ENCODE peak calls at places on chromosomes 16 and 17, in nine cellular contexts. One of them, this sample, is unnamed.

GRCh38 chr16:35154627-35155026 is 1695.2 kb downstream of the TP53TG3F start:
- DNase-seq in colonic mucosa: no peak
- DNase-seq in thyroid gland: no peak
- DNase-seq in CD4-positive, alpha-beta memory T cell: no peak
- DNase-seq in left lung: no peak
- DNase-seq in CD8-positive, alpha-beta memory T cell: no peak
- DNase-seq in OCI-LY7: no peak
- DNase-seq in GM23248: no peak
- DNase-seq in left ventricle myocardium inferior: no peak
- DNase-seq in this sample: no peak

GRCh38 chr17:8192070-8192815 is 2.3 kb upstream of the BORCS6 start:
- DNase-seq in OCI-LY7: peak; percentile 91
- DNase-seq in thyroid gland: peak; percentile 80
- DNase-seq in left ventricle myocardium inferior: peak; percentile 80
- DNase-seq in CD4-positive, alpha-beta memory T cell: peak; percentile 74
- DNase-seq in GM23248: peak; percentile 76
- DNase-seq in left lung: no peak
- DNase-seq in colonic mucosa: peak; percentile 90
- DNase-seq in CD8-positive, alpha-beta memory T cell: no peak
- DNase-seq in this sample: peak; percentile 96

GRCh38 chr17:56815711-56816110 is 18.0 kb downstream of the C17orf67 start:
- DNase-seq in CD8-positive, alpha-beta memory T cell: no peak
- DNase-seq in CD4-positive, alpha-beta memory T cell: no peak
- DNase-seq in colonic mucosa: no peak
- DNase-seq in left ventricle myocardium inferior: no peak
- DNase-seq in GM23248: peak; percentile 65
- DNase-seq in thyroid gland: no peak
- DNase-seq in OCI-LY7: no peak
- DNase-seq in left lung: no peak
- DNase-seq in this sample: no peak

GRCh38 chr17:45319239-45319703 is 2.5 kb upstream of the MAP3K14 start:
- DNase-seq in CD4-positive, alpha-beta memory T cell: no peak
- DNase-seq in thyroid gland: no peak
- DNase-seq in GM23248: peak; percentile 88
- DNase-seq in OCI-LY7: no peak
- DNase-seq in colonic mucosa: peak; percentile 59
- DNase-seq in left lung: no peak
- DNase-seq in CD8-positive, alpha-beta memory T cell: no peak
- DNase-seq in left ventricle myocardium inferior: no peak
- DNase-seq in this sample: no peak

GRCh38 chr17:44966348-44967025 is 1.6 kb downstream of the C1QL1 start:
- DNase-seq in thyroid gland: no peak
- DNase-seq in CD4-positive, alpha-beta memory T cell: no peak
- DNase-seq in OCI-LY7: no peak
- DNase-seq in GM23248: no peak
- DNase-seq in colonic mucosa: no peak
- DNase-seq in left ventricle myocardium inferior: no peak
- DNase-seq in left lung: no peak
- DNase-seq in CD8-positive, alpha-beta memory T cell: no peak
- DNase-seq in this sample: no peak

GRCh38 chr17:59754547-59754946 is 47.1 kb downstream of the VMP1 start:
- DNase-seq in colonic mucosa: no peak
- DNase-seq in CD4-positive, alpha-beta memory T cell: no peak
- DNase-seq in thyroid gland: no peak
- DNase-seq in left lung: no peak
- DNase-seq in GM23248: peak; percentile 88
- DNase-seq in CD8-positive, alpha-beta memory T cell: no peak
- DNase-seq in left ventricle myocardium inferior: no peak
- DNase-seq in OCI-LY7: no peak
- DNase-seq in this sample: peak; percentile 84

GRCh38 chr17:61248399-61248798 is 151.2 kb upstream of the TBX2 start:
- DNase-seq in OCI-LY7: no peak
- DNase-seq in GM23248: peak; percentile 46
- DNase-seq in colonic mucosa: peak; percentile 71
- DNase-seq in CD8-positive, alpha-beta memory T cell: no peak
- DNase-seq in thyroid gland: no peak
- DNase-seq in left ventricle myocardium inferior: no peak
- DNase-seq in CD4-positive, alpha-beta memory T cell: no peak
- DNase-seq in left lung: no peak
- DNase-seq in this sample: no peak

GRCh38 chr17:41511130-41511529 is 5.7 kb upstream of the KRT13 start:
- DNase-seq in OCI-LY7: no peak
- DNase-seq in left ventricle myocardium inferior: no peak
- DNase-seq in CD4-positive, alpha-beta memory T cell: no peak
- DNase-seq in left lung: peak; percentile 31
- DNase-seq in CD8-positive, alpha-beta memory T cell: no peak
- DNase-seq in thyroid gland: no peak
- DNase-seq in GM23248: no peak
- DNase-seq in colonic mucosa: peak; percentile 86
- DNase-seq in this sample: no peak

GRCh38 chr17:8430966-8431365 is 4.7 kb upstream of the NDEL1 start:
- DNase-seq in left ventricle myocardium inferior: peak; percentile 58
- DNase-seq in colonic mucosa: no peak
- DNase-seq in thyroid gland: peak; percentile 13
- DNase-seq in CD8-positive, alpha-beta memory T cell: no peak
- DNase-seq in OCI-LY7: no peak
- DNase-seq in CD4-positive, alpha-beta memory T cell: no peak
- DNase-seq in GM23248: peak; percentile 95
- DNase-seq in left lung: no peak
- DNase-seq in this sample: peak; percentile 9

GRCh38 chr17:59783221-59784016 is 76.0 kb downstream of the VMP1 start:
- DNase-seq in GM23248: peak; percentile 40
- DNase-seq in CD4-positive, alpha-beta memory T cell: no peak
- DNase-seq in OCI-LY7: peak; percentile 55
- DNase-seq in colonic mucosa: no peak
- DNase-seq in left lung: no peak
- DNase-seq in CD8-positive, alpha-beta memory T cell: no peak
- DNase-seq in thyroid gland: no peak
- DNase-seq in left ventricle myocardium inferior: no peak
- DNase-seq in this sample: peak; percentile 72

GRCh38 chr16:75402174-75402820 is 31.0 kb downstream of the CFDP1 start:
- DNase-seq in left ventricle myocardium inferior: no peak
- DNase-seq in OCI-LY7: no peak
- DNase-seq in CD4-positive, alpha-beta memory T cell: no peak
- DNase-seq in thyroid gland: no peak
- DNase-seq in left lung: no peak
- DNase-seq in CD8-positive, alpha-beta memory T cell: no peak
- DNase-seq in GM23248: peak; percentile 89
- DNase-seq in colonic mucosa: no peak
- DNase-seq in this sample: peak; percentile 22

GRCh38 chr16:53085539-53086450 is 31.0 kb downstream of the CHD9 start:
- DNase-seq in GM23248: peak; percentile 61
- DNase-seq in left ventricle myocardium inferior: no peak
- DNase-seq in left lung: no peak
- DNase-seq in colonic mucosa: no peak
- DNase-seq in OCI-LY7: no peak
- DNase-seq in CD8-positive, alpha-beta memory T cell: no peak
- DNase-seq in thyroid gland: peak; percentile 52
- DNase-seq in CD4-positive, alpha-beta memory T cell: no peak
- DNase-seq in this sample: peak; percentile 92

GRCh38 chr16:4795181-4795827 is at the start of gene SMIM22:
- DNase-seq in left ventricle myocardium inferior: no peak
- DNase-seq in left lung: peak; percentile 85
- DNase-seq in thyroid gland: no peak
- DNase-seq in CD4-positive, alpha-beta memory T cell: no peak
- DNase-seq in GM23248: no peak
- DNase-seq in CD8-positive, alpha-beta memory T cell: no peak
- DNase-seq in OCI-LY7: no peak
- DNase-seq in colonic mucosa: peak; percentile 87
- DNase-seq in this sample: no peak

DNA sequence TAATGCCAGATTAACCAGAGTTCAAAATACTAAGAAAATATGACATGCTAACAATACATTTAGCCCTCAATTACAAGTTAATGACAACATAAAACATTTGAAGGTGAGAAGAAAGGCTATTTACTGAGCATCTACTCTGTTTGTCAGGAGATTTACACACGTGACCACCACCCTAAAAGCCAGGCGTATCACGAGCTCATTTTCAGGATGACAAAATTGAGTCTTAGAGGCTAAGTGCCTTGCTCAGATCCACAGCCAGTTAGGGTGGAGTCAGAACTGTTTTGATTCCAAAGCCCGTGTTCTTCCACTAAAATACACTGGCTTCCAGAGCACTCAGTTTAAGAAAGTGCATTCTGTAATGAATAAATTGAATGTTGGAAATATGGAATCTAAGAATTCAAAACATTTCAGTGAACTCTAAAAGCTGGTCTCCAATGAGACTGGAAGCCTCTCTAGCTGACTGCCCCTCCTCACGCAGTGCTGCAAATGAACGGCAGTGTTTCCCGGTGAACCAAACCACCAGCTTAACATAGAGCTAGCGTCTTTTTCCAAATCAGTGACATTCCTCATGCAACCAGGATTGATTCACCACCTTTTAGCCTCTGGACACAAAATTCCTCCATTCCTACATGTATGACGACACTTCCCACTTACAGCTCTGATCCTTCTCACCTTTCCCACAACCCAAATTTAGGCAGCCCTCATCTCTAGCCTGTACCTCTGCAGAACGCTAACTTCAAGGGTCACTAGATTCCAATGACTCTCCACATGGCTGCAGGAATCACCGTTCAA is 5.9 kb downstream of the ZDHHC7 start:
- DNase-seq in OCI-LY7: no peak
- DNase-seq in colonic mucosa: no peak
- DNase-seq in CD4-positive, alpha-beta memory T cell: no peak
- DNase-seq in left lung: no peak
- DNase-seq in left ventricle myocardium inferior: no peak
- DNase-seq in thyroid gland: no peak
- DNase-seq in CD8-positive, alpha-beta memory T cell: no peak
- DNase-seq in GM23248: peak; percentile 77
- DNase-seq in this sample: no peak
- H3K4me3 ChIP-seq in OCI-LY7: no peak overlapping the region
- H3K4me3 ChIP-seq in colonic mucosa: no peak overlapping the region
- H3K4me3 ChIP-seq in CD4-positive, alpha-beta memory T cell: no peak overlapping the region
- H3K4me3 ChIP-seq in left lung: no peak overlapping the region
- H3K4me3 ChIP-seq in left ventricle myocardium inferior: no peak overlapping the region
- H3K4me3 ChIP-seq in thyroid gland: no peak overlapping the region
- H3K4me3 ChIP-seq in CD8-positive, alpha-beta memory T cell: no peak overlapping the region
- H3K4me3 ChIP-seq in GM23248: peak overlapping the region; percentile 63
- H3K4me3 ChIP-seq in this sample: no peak overlapping the region

DNA sequence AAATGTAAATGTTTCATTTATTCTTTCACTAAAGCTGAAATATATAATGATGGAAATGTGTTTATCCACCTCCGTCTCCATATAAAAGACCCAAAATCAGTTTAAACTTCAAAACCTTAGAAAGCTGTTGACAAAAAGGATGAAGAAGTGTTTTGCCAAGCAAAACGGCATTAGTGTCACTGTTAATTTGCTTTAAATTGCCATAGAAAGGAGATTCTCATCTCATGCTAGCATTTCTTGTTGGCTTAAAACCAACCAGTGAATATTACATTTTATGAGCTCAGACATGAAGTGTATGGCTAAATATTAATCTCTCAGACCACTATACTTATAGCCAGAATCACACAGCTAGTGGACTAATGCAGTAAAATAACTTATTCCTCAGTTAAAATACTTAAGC is 398.8 kb downstream of the KIF2B start:
- DNase-seq in left ventricle myocardium inferior: no peak
- DNase-seq in thyroid gland: no peak
- DNase-seq in left lung: no peak
- DNase-seq in CD4-positive, alpha-beta memory T cell: no peak
- DNase-seq in GM23248: no peak
- DNase-seq in OCI-LY7: no peak
- DNase-seq in CD8-positive, alpha-beta memory T cell: no peak
- DNase-seq in colonic mucosa: no peak
- DNase-seq in this sample: no peak
- H3K9me3 ChIP-seq in left ventricle myocardium inferior: peaks cover 2% of the 10 kb centered on the region
- H3K9me3 ChIP-seq in thyroid gland: no peaks in the 10 kb centered on the region
- H3K9me3 ChIP-seq in left lung: no peaks in the 10 kb centered on the region
- H3K9me3 ChIP-seq in CD4-positive, alpha-beta memory T cell: peaks cover 4% of the 10 kb centered on the region
- H3K9me3 ChIP-seq in GM23248: no peaks in the 10 kb centered on the region
- H3K9me3 ChIP-seq in OCI-LY7: no peaks in the 10 kb centered on the region
- H3K9me3 ChIP-seq in CD8-positive, alpha-beta memory T cell: no peaks in the 10 kb centered on the region
- H3K9me3 ChIP-seq in colonic mucosa: no peaks in the 10 kb centered on the region
- H3K9me3 ChIP-seq in this sample: no peaks in the 10 kb centered on the region

DNA sequence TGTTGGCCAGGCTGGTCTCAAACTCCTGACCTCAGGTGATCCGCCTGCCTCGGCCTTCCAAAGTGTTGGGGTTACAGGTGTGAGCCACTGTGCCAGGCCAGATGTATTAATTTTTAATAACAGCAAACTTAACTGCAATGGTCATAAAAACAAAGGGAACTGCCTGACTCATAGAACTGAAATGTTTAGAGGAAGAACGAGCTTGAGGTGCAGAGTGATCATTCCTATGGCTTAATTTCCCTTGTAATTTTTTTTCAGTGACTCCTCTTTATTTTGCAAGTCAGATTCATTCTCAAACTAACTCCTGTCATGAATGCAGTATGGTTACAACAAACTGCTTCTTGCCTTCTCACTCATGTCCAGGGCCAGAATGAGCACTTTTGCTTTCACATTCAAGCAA is 231.3 kb downstream of the HAPSTR1 start:
- DNase-seq in OCI-LY7: no peak
- DNase-seq in left lung: no peak
- DNase-seq in left ventricle myocardium inferior: no peak
- DNase-seq in CD8-positive, alpha-beta memory T cell: no peak
- DNase-seq in CD4-positive, alpha-beta memory T cell: no peak
- DNase-seq in colonic mucosa: no peak
- DNase-seq in GM23248: no peak
- DNase-seq in thyroid gland: no peak
- DNase-seq in this sample: no peak
- H3K27ac ChIP-seq in OCI-LY7: no peak overlapping the region
- H3K27ac ChIP-seq in left lung: no peak overlapping the region
- H3K27ac ChIP-seq in left ventricle myocardium inferior: no peak overlapping the region
- H3K27ac ChIP-seq in CD8-positive, alpha-beta memory T cell: no peak overlapping the region
- H3K27ac ChIP-seq in CD4-positive, alpha-beta memory T cell: no peak overlapping the region
- H3K27ac ChIP-seq in colonic mucosa: no peak overlapping the region
- H3K27ac ChIP-seq in GM23248: no peak overlapping the region
- H3K27ac ChIP-seq in thyroid gland: no peak overlapping the region
- H3K27ac ChIP-seq in this sample: no peak overlapping the region

GRCh38 chr17:81490599-81490992 is 22.0 kb downstream of the ACTG1 start:
- DNase-seq in left ventricle myocardium inferior: no peak
- DNase-seq in CD8-positive, alpha-beta memory T cell: no peak
- DNase-seq in left lung: no peak
- DNase-seq in OCI-LY7: no peak
- DNase-seq in thyroid gland: peak; percentile 51
- DNase-seq in CD4-positive, alpha-beta memory T cell: peak; percentile 13
- DNase-seq in GM23248: no peak
- DNase-seq in colonic mucosa: no peak
- DNase-seq in this sample: no peak

GRCh38 chr17:81489986-81490598 is 22.5 kb downstream of the ACTG1 start:
- DNase-seq in GM23248: no peak
- DNase-seq in thyroid gland: no peak
- DNase-seq in OCI-LY7: no peak
- DNase-seq in CD8-positive, alpha-beta memory T cell: no peak
- DNase-seq in left ventricle myocardium inferior: no peak
- DNase-seq in left lung: no peak
- DNase-seq in colonic mucosa: no peak
- DNase-seq in CD4-positive, alpha-beta memory T cell: peak; percentile 33
- DNase-seq in this sample: no peak

GRCh38 chr17:81488276-81488860 is 24.2 kb downstream of the ACTG1 start:
- DNase-seq in OCI-LY7: peak; percentile 45
- DNase-seq in left ventricle myocardium inferior: no peak
- DNase-seq in thyroid gland: no peak
- DNase-seq in CD8-positive, alpha-beta memory T cell: no peak
- DNase-seq in colonic mucosa: no peak
- DNase-seq in CD4-positive, alpha-beta memory T cell: peak; percentile 35
- DNase-seq in left lung: no peak
- DNase-seq in GM23248: peak; percentile 48
- DNase-seq in this sample: no peak

GRCh38 chr17:81487487-81488275 is 24.9 kb downstream of the ACTG1 start:
- DNase-seq in CD8-positive, alpha-beta memory T cell: peak; percentile 80
- DNase-seq in colonic mucosa: peak; percentile 81
- DNase-seq in CD4-positive, alpha-beta memory T cell: peak; percentile 56
- DNase-seq in thyroid gland: peak; percentile 78
- DNase-seq in GM23248: peak; percentile 92
- DNase-seq in OCI-LY7: peak; percentile 72
- DNase-seq in left lung: peak; percentile 93
- DNase-seq in left ventricle myocardium inferior: peak; percentile 85
- DNase-seq in this sample: peak; percentile 91

GRCh38 chr17:81489012-81489968 is 23.3 kb downstream of the ACTG1 start:
- DNase-seq in left lung: no peak
- DNase-seq in CD4-positive, alpha-beta memory T cell: no peak
- DNase-seq in OCI-LY7: no peak
- DNase-seq in CD8-positive, alpha-beta memory T cell: no peak
- DNase-seq in colonic mucosa: no peak
- DNase-seq in left ventricle myocardium inferior: no peak
- DNase-seq in GM23248: no peak
- DNase-seq in thyroid gland: no peak
- DNase-seq in this sample: peak; percentile 70
- H3K4me3 ChIP-seq in left lung: no peak overlapping the region
- H3K4me3 ChIP-seq in CD4-positive, alpha-beta memory T cell: no peak overlapping the region
- H3K4me3 ChIP-seq in OCI-LY7: no peak overlapping the region
- H3K4me3 ChIP-seq in CD8-positive, alpha-beta memory T cell: no peak overlapping the region
- H3K4me3 ChIP-seq in colonic mucosa: no peak overlapping the region
- H3K4me3 ChIP-seq in left ventricle myocardium inferior: peak overlapping the region; percentile 84
- H3K4me3 ChIP-seq in GM23248: no peak overlapping the region
- H3K4me3 ChIP-seq in thyroid gland: no peak overlapping the region
- H3K4me3 ChIP-seq in this sample: no peak overlapping the region

This sample was measured in A673.